ENCODE peak calls at places on chromosomes 5 and 9, in nine cellular contexts. D is stimulated activated CD8-positive, alpha-beta memory T cell treated with anti-CD3 and anti-CD28 coated beads, Interleukin-2, amount 100 ng/mL, for 48 hours; E is stimulated activated CD4-positive, alpha-beta T cell treated with anti-CD3 and anti-CD28 coated beads, Interleukin-4, amount 100 ng/mL, for 48 hours; B is RPMI8226; L is NCI-H524; Q is NCI-H1930; S is GDM1; Z is NCI-H1694; M is mesothelial cell of epicardium. W is an unnamed sample.

GRCh38 chr9:17578911-17579793 is at the start of gene SH3GL2:
- DNase-seq in Z (no peak), Q (peak), L (peak), E (no peak), B (peak), D (no peak), S (no peak), M (peak), W (no peak)

GRCh38 chr5:53303105-53303504 is 177.3 kb upstream of the FST start:
- DNase-seq in D (no peak), Z (no peak), E (no peak), B (no peak), S (no peak), Q (no peak), L (no peak), M (no peak), W (no peak)

GRCh38 chr5:89756955-89757354 is 652.6 kb downstream of the CETN3 start:
- DNase-seq in D (no peak), E (no peak), Z (no peak), S (no peak), L (no peak), M (no peak), Q (no peak), B (no peak), W (no peak)

GRCh38 chr5:163586431-163587033 is 81.1 kb downstream of the MAT2B start:
- DNase-seq in M (no peak), E (no peak), Q (no peak), L (no peak), S (no peak), B (no peak), Z (no peak), D (no peak), W (no peak)

GRCh38 chr9:84953797-84954695 is 284.5 kb downstream of the NTRK2 start:
- DNase-seq in Q (peak), E (peak), D (peak), L (no peak), B (peak), S (peak), M (peak), Z (peak), W (peak)

GRCh38 chr5:78972654-78973428 is 12.3 kb downstream of the ARSB start:
- DNase-seq in B (no peak), D (no peak), M (peak), L (no peak), S (no peak), Z (peak), Q (no peak), E (no peak), W (no peak)

GRCh38 chr9:134152022-134152448 is 12.3 kb downstream of the RNU6ATAC start:
- DNase-seq in E (no peak), L (no peak), S (no peak), B (no peak), Q (no peak), D (no peak), M (no peak), Z (no peak), W (no peak)

GRCh38 chr5:102666164-102666951 is 88.7 kb upstream of the PAM start:
- DNase-seq in Z (peak), B (no peak), E (no peak), L (peak), M (no peak), S (no peak), D (no peak), Q (no peak), W (no peak)

GRCh38 chr5:36357391-36357790 is 55.7 kb upstream of the RANBP3L start:
- DNase-seq in S (peak), Z (no peak), M (no peak), B (no peak), L (no peak), Q (no peak), D (no peak), E (no peak), W (no peak)

GRCh38 chr5:57338068-57338848 is 144.4 kb downstream of the ACTBL2 start:
- DNase-seq in Z (no peak), E (no peak), B (peak), L (no peak), S (peak), D (no peak), M (no peak), Q (no peak), W (no peak)

GRCh38 chr5:176955895-176956294 is 50.7 kb downstream of the UIMC1 start:
- DNase-seq in M (no peak), S (no peak), B (no peak), E (no peak), Q (peak), L (no peak), Z (no peak), D (no peak), W (no peak)

GRCh38 chr5:135266301-135266630 is 132.8 kb downstream of the MACROH2A1 start:
- DNase-seq in E (no peak), M (no peak), B (no peak), D (no peak), S (no peak), L (no peak), Z (no peak), Q (no peak), W (no peak)

GRCh38 chr5:112960861-112961504 is 15.6 kb upstream of the DCP2 start:
- DNase-seq in S (no peak), D (no peak), Z (no peak), Q (no peak), E (no peak), B (no peak), L (peak), M (no peak), W (no peak)

GRCh38 chr5:65172486-65173129 is 309.1 kb downstream of the ADAMTS6 start:
- DNase-seq in Z (no peak), Q (no peak), E (peak), D (peak), M (no peak), S (no peak), L (no peak), B (no peak), W (peak)

GRCh38 chr5:135034186-135034962 is at the start of gene PITX1:
- DNase-seq in L (peak), Q (no peak), D (no peak), S (no peak), B (peak), Z (no peak), M (peak), E (no peak), W (peak)

GRCh38 chr9:120845255-120845654 is 2.5 kb upstream of the PSMD5 start:
- DNase-seq in E (peak), M (no peak), B (no peak), D (no peak), L (no peak), Z (no peak), Q (no peak), S (no peak), W (peak)

GRCh38 chr9:77018058-77019009 is 1.1 kb upstream of the FOXB2 start:
- DNase-seq in B (no peak), D (no peak), S (no peak), Z (no peak), L (no peak), E (no peak), Q (no peak), M (peak), W (no peak)

GRCh38 chr5:78527054-78527884 is 121.3 kb downstream of the LHFPL2 start:
- DNase-seq in B (no peak), Q (no peak), E (no peak), S (no peak), L (no peak), Z (no peak), M (no peak), D (no peak), W (no peak)

W was measured in activated CD8-positive, alpha-beta memory T cell treated with anti-CD3 and anti-CD28 coated beads, Interleukin-2, amount 10 ng/mL, durations not matched to agents 7 days and 5 days.